ENCODE peak calls at places on chromosome 14, in eight cellular contexts. I is dorsolateral prefrontal cortex, Z is SK-N-SH, A is tibial artery, K is tibial nerve, O is cardiac muscle cell, T is GM12865, Q is AG04450. S is an unnamed sample.

GRCh38 chr14:88695873-88696272 is 96.9 kb downstream of the EML5 start:
- DNase-seq in T (no peak), O (no peak), A (no peak), I (no peak), Q (no peak), K (no peak), Z (no peak), S (no peak)

GRCh38 chr14:92988786-92989755 is 66.1 kb downstream of the CHGA start:
- DNase-seq in Q (no peak), K (no peak), T (no peak), O (no peak), A (no peak), Z (no peak), I (no peak), S (no peak)

GRCh38 chr14:36976571-36977023 is 195.8 kb downstream of the SLC25A21 start:
- DNase-seq in Q (no peak), K (no peak), Z (no peak), T (no peak), A (no peak), I (no peak), O (no peak), S (no peak)

GRCh38 chr14:68268719-68269118 is 449.1 kb downstream of the RAD51B start:
- DNase-seq in Q (no peak), A (no peak), T (peak), O (no peak), K (no peak), I (no peak), Z (no peak), S (no peak)

GRCh38 chr14:69612014-69612758 is 790 bp downstream of the SUSD6 start:
- DNase-seq in A (no peak), K (no peak), T (peak), I (no peak), O (no peak), Z (peak), Q (no peak), S (no peak)

GRCh38 chr14:77044776-77045569 is 16.5 kb upstream of the IRF2BPL start:
- DNase-seq in T (no peak), A (peak), K (peak), I (no peak), Q (no peak), O (no peak), Z (no peak), S (no peak)

GRCh38 chr14:31829256-31829923 is 247.7 kb upstream of the ARHGAP5 start:
- DNase-seq in Q (peak), K (no peak), T (no peak), Z (peak), A (no peak), I (no peak), O (no peak), S (no peak)

GRCh38 chr14:50821471-50822464 is 9.2 kb downstream of the NIN start:
- DNase-seq in Q (no peak), I (no peak), K (no peak), A (no peak), T (peak), Z (no peak), O (no peak), S (no peak)

GRCh38 chr14:75361751-75362433 is 65.9 kb upstream of the JDP2 start:
- DNase-seq in K (peak), O (peak), I (no peak), T (no peak), Q (no peak), Z (no peak), A (peak), S (no peak)

GRCh38 chr14:97113339-97113738 is 316.2 kb downstream of the VRK1 start:
- DNase-seq in I (no peak), Z (no peak), K (no peak), T (no peak), Q (no peak), A (no peak), O (no peak), S (no peak)

GRCh38 chr14:37343307-37344094 is 145.8 kb downstream of the MIPOL1 start:
- DNase-seq in T (no peak), I (no peak), K (no peak), A (no peak), Q (peak), O (no peak), Z (no peak), S (no peak)

GRCh38 chr14:54864526-54864925 is 38.1 kb downstream of the GCH1 start:
- DNase-seq in T (no peak), Z (no peak), A (no peak), O (no peak), Q (no peak), K (no peak), I (no peak), S (no peak)

GRCh38 chr14:25122188-25122587 is 72.2 kb upstream of the STXBP6 start:
- DNase-seq in Z (no peak), O (no peak), I (no peak), K (no peak), Q (no peak), A (no peak), T (no peak), S (no peak)

GRCh38 chr14:63759454-63759853 is 31.6 kb upstream of the SGPP1 start:
- DNase-seq in I (no peak), O (no peak), Z (no peak), Q (no peak), K (no peak), T (peak), A (no peak), S (no peak)

GRCh38 chr14:55038708-55039107 is 11.7 kb downstream of the SOCS4 start:
- DNase-seq in Q (no peak), O (no peak), K (no peak), A (no peak), Z (no peak), T (no peak), I (no peak), S (no peak)

DNA sequence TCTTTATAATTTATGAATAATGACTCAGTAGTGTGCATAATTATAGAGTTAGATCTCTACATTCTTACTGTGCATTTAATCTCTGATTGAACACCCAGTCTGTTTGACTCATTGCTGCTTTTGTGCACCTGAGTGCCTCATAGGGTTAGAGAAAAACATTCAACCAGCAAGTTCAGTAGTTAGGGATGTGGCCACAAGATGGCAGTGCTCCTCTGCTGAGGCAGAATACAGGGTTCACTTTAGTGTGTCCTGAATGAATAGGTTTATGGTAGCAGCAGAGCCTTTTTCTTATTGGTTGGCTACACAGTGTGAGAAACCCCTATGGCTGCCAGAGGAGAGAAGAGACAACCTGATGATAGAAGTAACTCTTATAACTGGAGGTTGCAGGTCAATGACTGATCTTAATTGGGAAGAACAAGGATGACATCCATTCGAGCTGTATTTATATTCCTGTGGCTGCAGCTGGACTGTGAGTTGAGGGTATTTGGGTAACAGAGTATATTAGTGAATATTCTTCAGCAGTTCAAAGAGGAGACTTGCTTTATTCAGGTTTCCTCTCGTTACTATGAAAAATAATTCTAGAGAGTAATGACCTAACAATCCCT is 194.9 kb upstream of the OR4E1 start:
- DNase-seq in O (peak), I (peak), Q (no peak), T (peak), A (peak), Z (peak), K (no peak), S (no peak)
- TF ChIP-seq CTCF in O (peak), I (peak), Q (peak), T (peak), A (peak), Z (peak), K (peak), S (peak)

GRCh38 chr14:100830681-100831080 is 4.8 kb downstream of the MEG3 start:
- DNase-seq in O (no peak), T (no peak), K (no peak), Q (no peak), I (no peak), A (no peak), Z (no peak), S (no peak)

GRCh38 chr14:100826371-100827139 is 637 bp downstream of the MEG3 start:
- DNase-seq in Z (no peak), I (no peak), K (no peak), A (no peak), Q (no peak), T (no peak), O (no peak), S (no peak)

GRCh38 chr14:100827751-100828447 is 2.0 kb downstream of the MEG3 start:
- DNase-seq in T (no peak), Q (peak), I (no peak), K (no peak), O (no peak), Z (no peak), A (no peak), S (no peak)

GRCh38 chr14:100827140-100827517 is 1.2 kb downstream of the MEG3 start:
- DNase-seq in O (no peak), Q (no peak), T (no peak), I (no peak), Z (no peak), K (no peak), A (no peak), S (no peak)

GRCh38 chr14:100828448-100828834 is 2.5 kb downstream of the MEG3 start:
- DNase-seq in K (no peak), O (no peak), I (no peak), A (no peak), Z (no peak), T (no peak), Q (no peak), S (no peak)
- H3K4me3 ChIP-seq in K (no peak), O (no peak), I (no peak), A (no peak), Z (no peak), T (no peak), Q (peak), S (no peak)

GRCh38 chr14:102775855-102776760 is 1.1 kb upstream of the TRAF3 start:
- DNase-seq in Z (no peak), K (no peak), A (peak), Q (no peak), O (peak), I (no peak), T (peak), S (peak)
- TF ChIP-seq CTCF in Z (no peak), K (no peak), A (no peak), Q (no peak), O (no peak), I (no peak), T (no peak), S (no peak)

GRCh38 chr14:99377951-99378350 is 102.7 kb downstream of the SETD3 start:
- DNase-seq in T (no peak), Z (no peak), O (no peak), Q (no peak), I (no peak), A (no peak), K (no peak), S (no peak)

GRCh38 chr14:99378782-99379214 is 101.9 kb downstream of the SETD3 start:
- DNase-seq in Z (no peak), K (no peak), O (no peak), Q (no peak), I (no peak), T (no peak), A (no peak), S (no peak)

GRCh38 chr14:99380402-99380801 is 100.3 kb downstream of the SETD3 start:
- DNase-seq in A (no peak), Z (no peak), I (no peak), Q (no peak), K (no peak), O (no peak), T (no peak), S (no peak)

DNA sequence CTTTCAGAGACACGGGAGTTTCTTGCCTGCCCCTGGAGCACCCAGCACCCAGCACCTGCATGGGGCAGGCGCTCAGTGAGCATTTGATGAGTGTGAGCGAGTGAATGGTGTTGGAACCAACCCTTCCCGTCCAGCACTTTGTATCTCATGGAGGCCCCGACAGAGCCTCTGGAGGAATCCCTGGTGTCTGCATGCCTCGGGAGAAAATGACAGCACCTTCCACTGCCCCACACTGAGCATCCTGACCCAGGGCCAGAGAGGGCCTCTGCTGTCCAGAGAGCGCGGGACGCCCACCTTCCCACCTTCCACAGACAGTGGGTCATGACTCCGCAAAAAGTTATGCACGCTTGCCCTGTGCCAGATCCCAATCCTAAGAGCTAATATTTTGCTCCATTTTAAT is 103.0 kb upstream of the BCL11B start:
- DNase-seq in K (no peak), Z (peak), T (no peak), O (no peak), Q (no peak), A (no peak), I (no peak), S (no peak)
- H3K4me3 ChIP-seq in K (no peak), Z (no peak), T (no peak), O (no peak), Q (no peak), A (no peak), I (no peak), S (no peak)

GRCh38 chr14:95157987-95158712 is 821 bp upstream of the DICER1 start:
- DNase-seq in Z (no peak), A (no peak), Q (no peak), O (no peak), I (no peak), T (peak), K (peak), S (peak)
- TF ChIP-seq CTCF in Z (no peak), A (no peak), Q (no peak), O (no peak), I (no peak), T (no peak), K (no peak), S (no peak)

S was measured in GM12864.